ENCODE peak calls at places on chromosomes 13 and 19, in nine cellular contexts. B, W, N, R, P, M, Q, L and G are unnamed samples.

GRCh38 chr13:24178847-24179845 is 18.6 kb downstream of the SPATA13 start:
- DNase-seq in B (no peak), P (no peak), Q (no peak), R (no peak), W (peak; percentile 37), M (no peak), N (no peak), L (no peak), G (no peak)

GRCh38 chr19:27974082-27974513 is 1238.9 kb downstream of the UQCRFS1 start:
- DNase-seq in R (no peak), B (peak; percentile 62), L (peak; percentile 52), P (no peak), M (peak; percentile 76), Q (peak; percentile 31), N (peak; percentile 44), W (peak; percentile 7), G (peak; percentile 78)

GRCh38 chr13:44734204-44734707 is 158.1 kb upstream of the TSC22D1 start:
- DNase-seq in N (no peak), M (no peak), R (peak; percentile 55), P (peak; percentile 66), Q (no peak), W (peak; percentile 69), L (no peak), B (no peak), G (peak; percentile 36)

GRCh38 chr13:26423634-26424033 is 133.8 kb upstream of the WASF3 start:
- DNase-seq in L (no peak), M (peak; percentile 32), N (no peak), R (peak; percentile 22), B (no peak), Q (no peak), W (no peak), P (no peak), G (peak; percentile 67)

GRCh38 chr19:14022469-14022868 is 5.5 kb upstream of the RLN3 start:
- DNase-seq in B (no peak), M (no peak), W (peak; percentile 57), Q (no peak), L (no peak), N (no peak), P (peak; percentile 77), R (peak; percentile 33), G (no peak)

GRCh38 chr13:111387026-111387871 is 66.8 kb downstream of the TEX29 start:
- DNase-seq in Q (no peak), B (no peak), N (no peak), M (no peak), L (no peak), W (no peak), P (no peak), R (no peak), G (no peak)

GRCh38 chr13:113567681-113568080 is 16.9 kb upstream of the TFDP1 start:
- DNase-seq in N (no peak), Q (no peak), L (peak; percentile 28), W (no peak), B (no peak), M (no peak), R (no peak), P (no peak), G (no peak)

GRCh38 chr13:104831823-104832222 is 1703.6 kb downstream of the EFNB2 start:
- DNase-seq in N (no peak), B (no peak), Q (no peak), P (no peak), L (no peak), M (peak; percentile 47), W (no peak), R (no peak), G (no peak)

GRCh38 chr19:54523403-54523802 is 20.8 kb downstream of the LAIR2 start:
- DNase-seq in P (peak; percentile 32), B (no peak), Q (no peak), R (no peak), L (no peak), N (no peak), W (peak; percentile 88), M (no peak), G (no peak)

GRCh38 chr19:15265849-15266248 is 33.6 kb upstream of the EPHX3 start:
- DNase-seq in W (peak; percentile 76), M (no peak), Q (no peak), L (no peak), B (no peak), N (no peak), P (no peak), R (peak; percentile 99), G (peak; percentile 67)

GRCh38 chr13:42215578-42216421 is 56.2 kb upstream of the AKAP11 start:
- DNase-seq in L (no peak), Q (peak; percentile 46), R (peak; percentile 68), M (peak; percentile 77), W (peak; percentile 53), N (peak; percentile 40), B (peak; percentile 39), P (no peak), G (peak; percentile 55)

GRCh38 chr13:35210234-35210633 is 266.3 kb downstream of the MAB21L1 start:
- DNase-seq in Q (no peak), B (no peak), N (no peak), P (no peak), L (no peak), M (no peak), W (peak; percentile 11), R (peak; percentile 35), G (no peak)
- TF ChIP-seq CTCF in Q (no peak), B (no peak), N (peak; percentile 7), P (peak; percentile 24), L (no peak), M (no peak), W (peak; percentile 44), R (no peak), G (peak; percentile 31)

GRCh38 chr13:48320906-48321510 is 17.5 kb downstream of the RB1 start:
- DNase-seq in W (no peak), B (no peak), R (no peak), Q (no peak), P (no peak), M (no peak), L (no peak), N (no peak), G (no peak)
- H3K4me3 ChIP-seq in W (no peak overlapping the region), B (no peak overlapping the region), R (no peak overlapping the region), Q (no peak overlapping the region), P (no peak overlapping the region), M (no peak overlapping the region), L (no peak overlapping the region), N (no peak overlapping the region), G (no peak overlapping the region)

DNA sequence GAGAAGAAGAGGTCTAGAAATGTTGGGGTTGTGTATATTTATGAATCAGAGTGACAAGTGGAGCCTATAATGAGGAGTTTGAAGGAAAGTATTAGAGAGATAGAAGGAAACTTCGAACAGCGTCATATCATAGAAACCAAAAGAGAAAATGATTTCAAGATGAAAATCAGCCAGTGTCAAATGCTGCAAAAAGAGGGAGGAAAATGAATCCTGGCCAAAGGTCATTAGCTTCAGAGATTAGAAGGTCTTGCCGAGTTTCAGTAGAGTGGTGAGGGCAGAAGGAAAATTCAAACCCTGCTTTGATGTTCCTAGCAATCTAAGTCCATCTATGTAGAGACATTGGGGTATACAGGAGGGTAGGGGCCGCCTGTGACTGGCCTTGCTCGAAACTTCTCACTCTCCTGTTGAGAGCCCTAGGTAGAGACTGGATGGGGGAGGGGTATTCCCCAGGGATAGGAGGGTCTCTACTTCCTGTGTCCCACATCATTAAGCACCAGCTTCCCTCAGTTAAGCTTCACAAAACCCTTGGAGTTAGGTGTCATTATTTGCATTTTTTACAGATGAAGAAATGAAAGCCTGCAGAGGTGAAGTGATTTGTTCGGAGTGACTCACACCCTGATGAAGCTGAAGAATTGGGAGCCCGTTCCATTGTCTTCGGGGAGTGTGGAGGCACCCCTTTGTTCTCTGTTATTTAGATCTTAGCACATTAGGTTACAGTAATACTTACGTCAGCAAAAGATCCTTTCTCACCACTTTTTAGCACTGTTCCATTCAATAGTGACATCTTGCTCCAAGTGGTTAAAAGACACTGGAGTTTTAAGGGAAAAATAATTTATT is 62.8 kb downstream of the FGF9 start:
- DNase-seq in P (no peak), M (peak; percentile 19), L (no peak), R (no peak), W (no peak), Q (no peak), B (no peak), N (no peak), G (no peak)
- H3K4me2 ChIP-seq in P (no peak overlapping the region), M (no peak overlapping the region), L (peak overlapping the region; percentile 39), R (no peak overlapping the region), W (no peak overlapping the region), Q (no peak overlapping the region), B (no peak overlapping the region), N (no peak overlapping the region), G (peak overlapping the region; percentile 39)

DNA sequence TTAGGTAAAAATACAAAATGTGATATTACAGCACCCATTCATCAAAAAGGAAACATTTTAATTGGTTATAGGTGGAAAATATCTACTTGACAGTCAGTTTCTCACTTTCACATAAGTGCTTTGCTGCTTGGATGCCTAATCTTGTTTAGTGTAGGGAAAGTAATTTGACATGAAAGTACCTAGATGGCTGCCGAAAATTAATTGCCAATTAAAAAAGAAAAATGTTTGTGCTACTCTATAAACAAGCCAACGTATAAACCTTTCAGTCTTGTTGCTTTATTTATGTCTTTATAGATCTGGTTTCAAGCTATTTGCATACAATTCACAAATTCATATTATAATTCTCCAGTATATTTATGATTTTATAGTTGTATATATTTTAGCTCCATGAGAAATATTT is 729.9 kb downstream of the DACH1 start:
- DNase-seq in B (no peak), L (no peak), Q (no peak), N (no peak), M (no peak), W (no peak), P (no peak), R (no peak), G (no peak)
- TF ChIP-seq CTCF in B (no peak), L (no peak), Q (no peak), N (no peak), M (no peak), W (no peak), P (no peak), R (no peak), G (no peak)